ENCODE peak calls at places on chromosomes 6 and 20, in four cellular contexts. C, Y, A and O are unnamed samples.

GRCh38 chr6:107271208-107271790 is 156.0 kb upstream of the BEND3 start:
- DNase-seq in Y (no peak), A (no peak), C (no peak), O (no peak)

GRCh38 chr6:149823013-149823412 is 41.1 kb downstream of the LRP11 start:
- DNase-seq in Y (no peak), A (no peak), C (no peak), O (no peak)

GRCh38 chr6:100573169-100573568 is 108.4 kb upstream of the SIM1 start:
- DNase-seq in A (peak), C (no peak), Y (no peak), O (no peak)

GRCh38 chr6:130752292-130752691 is 74.9 kb upstream of the SMLR1 start:
- DNase-seq in Y (no peak), C (no peak), A (no peak), O (no peak)

GRCh38 chr20:32820698-32821378 is 1.1 kb downstream of the MAPRE1 start:
- DNase-seq in C (no peak), Y (no peak), A (no peak), O (no peak)

GRCh38 chr6:148874698-148875293 is 128.0 kb downstream of the UST start:
- DNase-seq in A (no peak), C (no peak), Y (no peak), O (no peak)

GRCh38 chr6:113313841-113314240 is 543.3 kb upstream of the MARCKS start:
- DNase-seq in A (no peak), Y (no peak), C (no peak), O (no peak)

GRCh38 chr20:40993794-40994540 is 34.7 kb upstream of the TOP1 start:
- DNase-seq in C (no peak), Y (no peak), A (no peak), O (no peak)

GRCh38 chr20:41177636-41178035 is 40.3 kb downstream of the PLCG1 start:
- DNase-seq in C (peak), A (peak), Y (peak), O (peak)

GRCh38 chr6:161828355-161828754 is 554.5 kb upstream of the AGPAT4 start:
- DNase-seq in A (no peak), C (no peak), Y (no peak), O (no peak)

GRCh38 chr6:54892831-54893230 is 46.3 kb downstream of the FAM83B start:
- DNase-seq in A (peak), C (no peak), Y (no peak), O (peak)

GRCh38 chr6:37141291-37142046 is 28.5 kb upstream of the PIM1 start:
- DNase-seq in Y (no peak), A (no peak), C (peak), O (peak)

GRCh38 chr20:36415475-36416002 is 109.4 kb downstream of the DLGAP4 start:
- DNase-seq in C (no peak), A (no peak), Y (no peak), O (no peak)

GRCh38 chr6:35960192-35960591 is 39.3 kb upstream of the SRPK1 start:
- DNase-seq in C (no peak), Y (no peak), A (no peak), O (no peak)

GRCh38 chr6:123562677-123563076 is 74.1 kb downstream of the TRDN start:
- DNase-seq in Y (no peak), A (no peak), C (no peak), O (no peak)

GRCh38 chr6:149095842-149096241 is 221.7 kb upstream of the TAB2 start:
- DNase-seq in A (no peak), C (no peak), Y (no peak), O (no peak)

GRCh38 chr6:108835218-108835850 is 12.9 kb upstream of the ARMC2 start:
- DNase-seq in C (peak), Y (peak), A (peak), O (peak)

GRCh38 chr6:17790486-17790885 is 83.8 kb upstream of the NUP153 start:
- DNase-seq in C (no peak), A (no peak), Y (no peak), O (no peak)

GRCh38 chr6:17780071-17780470 is 73.3 kb upstream of the NUP153 start:
- DNase-seq in C (no peak), Y (no peak), A (no peak), O (no peak)

DNA sequence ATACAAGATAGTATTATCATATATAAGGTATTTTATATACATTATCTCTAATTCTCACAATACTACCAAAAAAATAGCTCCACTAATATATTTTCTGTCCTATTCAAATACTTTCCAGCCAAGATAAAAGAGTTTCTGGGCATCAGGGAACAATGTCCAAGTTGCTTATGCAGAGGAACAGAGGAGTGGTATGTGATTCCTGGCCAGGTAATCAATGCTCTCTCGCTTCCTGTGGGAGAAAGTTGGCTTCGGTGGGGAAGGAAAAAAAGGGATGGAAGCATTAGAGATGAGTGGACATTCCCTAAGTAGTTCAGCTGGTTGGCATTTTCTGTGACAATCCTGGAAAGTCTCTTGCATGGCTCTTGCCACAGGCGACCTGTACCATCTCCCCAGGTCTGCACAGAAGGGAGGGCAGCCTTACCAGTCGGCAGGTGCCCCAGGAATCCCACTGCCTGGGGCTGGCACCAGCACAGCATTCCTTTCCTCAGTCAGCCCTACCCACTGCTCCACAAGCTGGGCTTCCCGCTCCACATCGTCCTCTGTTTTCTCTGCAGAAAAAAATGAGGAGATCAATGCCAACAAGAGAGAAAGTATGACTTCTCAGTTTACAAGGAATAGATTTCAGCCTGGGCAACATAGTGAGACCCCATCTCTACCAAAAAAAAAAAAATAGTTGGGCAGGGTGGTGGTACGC is 78.5 kb upstream of the NUP153 start:
- DNase-seq in C (no peak), Y (no peak), A (no peak), O (no peak)
- H3K27ac ChIP-seq in C (no peak), Y (no peak), A (no peak), O (no peak)

GRCh38 chr20:24160563-24161355 is 172.2 kb upstream of the GGTLC1 start:
- DNase-seq in A (peak), Y (peak), C (peak), O (peak)
- TF ChIP-seq CTCF in A (peak), Y (peak), C (no peak), O (peak)

DNA sequence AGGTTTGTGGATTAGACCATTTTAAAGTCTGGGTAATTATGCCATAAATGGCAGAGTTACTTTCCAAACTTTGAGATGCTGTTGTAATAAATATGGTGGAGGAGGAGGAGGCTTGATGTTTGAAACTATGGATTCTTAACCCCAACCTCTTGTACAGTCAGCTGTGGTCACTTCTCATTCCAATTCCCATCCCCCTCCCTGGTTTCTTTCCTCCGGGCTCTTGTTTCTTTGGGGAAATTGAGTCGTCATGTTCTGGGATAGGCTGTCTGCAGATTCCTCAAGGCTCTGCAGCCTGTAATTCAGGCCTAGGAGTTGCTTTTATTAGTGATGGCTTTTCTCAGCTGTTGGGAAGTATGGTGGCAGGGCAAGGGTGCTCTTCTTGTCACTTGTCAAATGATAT is 2.5 kb downstream of the PTK7 start:
- DNase-seq in Y (no peak), A (no peak), C (no peak), O (no peak)
- H3K4me3 ChIP-seq in Y (no peak), A (no peak), C (no peak), O (peak)

DNA sequence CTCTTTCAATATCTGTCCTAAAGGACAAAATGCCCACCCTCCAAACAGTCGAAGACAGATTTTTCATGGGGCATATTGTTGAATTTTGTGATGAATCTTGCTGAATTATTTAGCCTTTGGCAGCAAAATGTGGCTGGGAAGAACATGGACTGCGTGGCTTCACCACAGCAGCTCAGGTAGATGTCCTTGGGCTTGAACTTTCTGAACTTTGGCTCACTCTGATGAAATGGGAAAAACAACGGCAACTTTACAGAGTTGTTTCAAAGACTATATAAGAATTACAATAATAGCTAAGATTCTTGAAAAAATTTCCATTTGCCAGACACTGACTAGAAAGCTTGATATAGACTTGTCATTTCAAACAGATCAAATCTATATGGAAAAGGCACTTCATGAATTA is 52.8 kb upstream of the IL20RA start:
- DNase-seq in A (no peak), Y (no peak), C (no peak), O (no peak)
- H3K27ac ChIP-seq in A (no peak), Y (no peak), C (no peak), O (no peak)

GRCh38 chr6:34508425-34508824 is 42.5 kb downstream of the PACSIN1 start:
- DNase-seq in A (no peak), Y (no peak), C (no peak), O (no peak)
- TF ChIP-seq CTCF in A (no peak), Y (no peak), C (no peak), O (peak)

DNA sequence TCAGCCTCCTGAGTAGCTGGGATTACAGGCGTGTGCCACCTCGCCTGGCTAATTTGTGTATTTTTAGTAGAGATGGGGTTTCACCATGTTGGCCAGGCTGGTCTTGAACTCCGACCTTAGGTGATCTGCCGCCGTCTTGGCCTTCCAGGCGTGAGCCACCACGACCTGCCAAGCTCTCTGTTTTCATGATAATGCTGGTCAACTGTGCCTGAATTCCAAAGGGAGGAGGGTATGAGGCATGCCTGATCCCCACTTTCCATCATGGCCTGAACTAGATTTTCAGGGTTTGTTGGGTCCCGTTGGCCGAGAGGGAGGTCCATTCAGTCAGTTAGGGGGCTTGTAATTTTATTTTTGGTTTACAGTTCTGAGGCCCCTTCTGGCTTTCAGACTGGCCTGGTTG is 28.0 kb upstream of the ANGPT4 start:
- DNase-seq in Y (no peak), C (no peak), A (no peak), O (no peak)
- H3K4me3 ChIP-seq in Y (no peak), C (no peak), A (no peak), O (no peak)

DNA sequence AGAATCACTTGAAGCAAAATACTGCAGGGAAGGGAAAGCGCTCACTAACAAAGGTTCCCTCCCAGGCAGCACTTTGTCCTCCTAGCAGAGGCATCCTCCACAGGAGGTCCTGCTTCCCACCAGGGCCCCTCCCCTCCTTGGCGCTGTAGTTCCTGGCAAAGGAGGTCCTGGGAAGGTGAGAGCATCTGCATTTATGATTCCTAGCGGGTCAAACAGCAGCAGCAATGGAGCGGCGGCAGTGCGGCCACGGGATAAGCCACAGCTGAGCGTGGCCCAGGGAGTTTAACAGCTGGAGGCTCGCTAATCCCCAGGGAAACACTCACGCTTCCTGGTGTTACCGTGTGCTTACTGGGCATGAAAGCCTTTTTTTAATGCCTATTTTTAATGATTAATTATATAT is 185.8 kb downstream of the TTLL2 start:
- DNase-seq in C (no peak), A (no peak), Y (no peak), O (no peak)
- H3K27ac ChIP-seq in C (no peak), A (no peak), Y (no peak), O (no peak)

GRCh38 chr6:53796451-53796780 is 1.6 kb downstream of the LRRC1 start:
- DNase-seq in A (no peak), C (no peak), Y (no peak), O (no peak)
- TF ChIP-seq CTCF in A (no peak), C (no peak), Y (no peak), O (no peak)

DNA sequence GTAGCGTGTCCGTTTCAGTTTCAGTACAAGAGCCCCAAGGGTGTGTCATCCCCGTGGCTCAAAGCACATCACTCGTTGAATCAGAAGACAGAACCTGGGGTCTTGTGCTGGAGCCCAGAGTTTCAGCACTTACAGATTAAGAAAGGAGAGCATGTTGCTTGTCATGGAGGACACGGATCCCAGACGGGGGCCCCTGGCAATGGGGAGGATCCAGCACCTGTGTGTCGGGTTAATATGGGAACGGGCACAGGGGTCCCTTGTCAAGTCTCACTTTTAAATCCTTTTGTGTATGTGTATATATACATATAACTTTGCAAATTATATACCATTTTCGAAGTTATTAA is 23.4 kb downstream of the THBS2 start:
- DNase-seq in A (no peak), Y (no peak), C (peak), O (no peak)
- H3K4me3 ChIP-seq in A (no peak), Y (no peak), C (no peak), O (no peak)

DNA sequence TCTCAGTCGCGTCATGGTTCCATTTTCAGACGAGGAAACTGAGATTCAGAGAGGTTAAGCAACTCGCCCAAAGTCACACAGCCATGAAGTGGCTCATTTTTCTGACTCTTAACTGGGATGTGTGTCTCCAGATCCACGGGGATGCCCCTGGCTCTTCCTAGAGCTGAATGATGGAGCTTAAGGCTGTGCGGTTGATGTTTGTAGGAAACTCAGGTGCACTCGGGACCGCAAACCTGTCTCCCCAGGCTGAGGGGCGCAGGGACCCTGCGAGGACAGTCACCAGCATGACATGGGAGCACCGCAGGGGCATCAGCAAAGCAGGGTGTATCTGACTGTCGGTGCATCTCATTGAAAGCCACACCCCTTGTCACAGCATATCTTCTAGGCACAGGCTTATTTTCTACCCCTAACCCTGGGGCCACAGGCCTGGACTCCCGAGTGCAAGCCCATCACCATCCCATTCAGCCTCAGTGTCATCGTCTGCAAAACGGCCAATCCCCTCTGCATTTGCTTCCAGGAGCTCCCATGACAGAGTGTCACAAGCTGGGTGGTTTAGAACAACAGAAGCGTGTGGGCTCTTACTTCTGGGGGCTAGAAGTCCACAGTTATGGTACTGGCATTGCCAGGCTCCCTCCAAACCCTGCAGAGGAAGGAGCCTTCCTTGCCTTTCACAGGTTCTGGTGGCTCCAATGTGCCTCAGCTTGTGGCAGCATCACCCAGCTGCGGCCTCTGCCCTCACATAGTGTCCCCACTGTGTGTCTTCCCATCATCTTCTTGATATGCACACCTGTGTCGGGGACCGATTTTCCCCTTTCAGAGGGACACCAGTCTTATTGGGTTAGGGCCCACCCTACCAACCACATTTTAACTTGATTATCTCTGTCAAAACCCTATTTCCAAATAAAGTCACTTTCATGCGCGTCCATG is 9.9 kb upstream of the ARHGAP40 start:
- DNase-seq in C (no peak), Y (no peak), A (no peak), O (no peak)
- H3K27ac ChIP-seq in C (no peak), Y (no peak), A (peak), O (no peak)